ENCODE peak calls at places on chromosomes 1 and 21, in four cellular contexts. One of them, this sample, is unnamed.

GRCh38 chr1:205429742-205430464 is 8.0 kb upstream of the LEMD1 start:
- DNase-seq in activated CD4-positive, CD25-positive, alpha-beta regulatory T cell: no peak
- DNase-seq in hepatocyte: no peak
- DNase-seq in HAP-1: no peak
- DNase-seq in this sample: peak

GRCh38 chr1:161182214-161182613 is 4.9 kb upstream of the B4GALT3 start:
- DNase-seq in activated CD4-positive, CD25-positive, alpha-beta regulatory T cell: peak
- DNase-seq in hepatocyte: no peak
- DNase-seq in HAP-1: no peak
- DNase-seq in this sample: no peak

GRCh38 chr21:45780647-45781046 is 137.1 kb downstream of the PCBP3 start:
- DNase-seq in activated CD4-positive, CD25-positive, alpha-beta regulatory T cell: no peak
- DNase-seq in hepatocyte: no peak
- DNase-seq in HAP-1: no peak
- DNase-seq in this sample: peak

GRCh38 chr1:6037338-6037762 is 8.3 kb upstream of the KCNAB2 start:
- DNase-seq in activated CD4-positive, CD25-positive, alpha-beta regulatory T cell: no peak
- DNase-seq in hepatocyte: no peak
- DNase-seq in HAP-1: no peak
- DNase-seq in this sample: no peak

GRCh38 chr1:243233908-243234307 is 21.2 kb downstream of the CEP170 start:
- DNase-seq in activated CD4-positive, CD25-positive, alpha-beta regulatory T cell: no peak
- DNase-seq in hepatocyte: no peak
- DNase-seq in HAP-1: no peak
- DNase-seq in this sample: peak

GRCh38 chr1:215397106-215397505 is 170.0 kb upstream of the KCTD3 start:
- DNase-seq in activated CD4-positive, CD25-positive, alpha-beta regulatory T cell: no peak
- DNase-seq in hepatocyte: no peak
- DNase-seq in HAP-1: no peak
- DNase-seq in this sample: no peak

GRCh38 chr1:53740621-53741105 is 1.7 kb upstream of the GLIS1 start:
- DNase-seq in activated CD4-positive, CD25-positive, alpha-beta regulatory T cell: no peak
- DNase-seq in hepatocyte: no peak
- DNase-seq in HAP-1: no peak
- DNase-seq in this sample: no peak

GRCh38 chr21:37006521-37007291 is at the start of gene RIPPLY3:
- DNase-seq in activated CD4-positive, CD25-positive, alpha-beta regulatory T cell: no peak
- DNase-seq in hepatocyte: peak
- DNase-seq in HAP-1: no peak
- DNase-seq in this sample: no peak

GRCh38 chr1:43545686-43546387 is 15.2 kb downstream of the PTPRF start:
- DNase-seq in activated CD4-positive, CD25-positive, alpha-beta regulatory T cell: no peak
- DNase-seq in hepatocyte: peak
- DNase-seq in HAP-1: peak
- DNase-seq in this sample: no peak

GRCh38 chr1:38274974-38275373 is 228.4 kb upstream of the POU3F1 start:
- DNase-seq in activated CD4-positive, CD25-positive, alpha-beta regulatory T cell: no peak
- DNase-seq in hepatocyte: peak
- DNase-seq in HAP-1: no peak
- DNase-seq in this sample: peak

GRCh38 chr1:222461941-222462340 is 86.0 kb downstream of the HHIPL2 start:
- DNase-seq in activated CD4-positive, CD25-positive, alpha-beta regulatory T cell: no peak
- DNase-seq in hepatocyte: no peak
- DNase-seq in HAP-1: no peak
- DNase-seq in this sample: no peak

GRCh38 chr1:23273450-23274133 is 56.3 kb upstream of the HTR1D start:
- DNase-seq in activated CD4-positive, CD25-positive, alpha-beta regulatory T cell: no peak
- DNase-seq in hepatocyte: peak
- DNase-seq in HAP-1: peak
- DNase-seq in this sample: no peak

GRCh38 chr1:26922201-26922729 is 722 bp downstream of the NUDC start:
- DNase-seq in activated CD4-positive, CD25-positive, alpha-beta regulatory T cell: no peak
- DNase-seq in hepatocyte: no peak
- DNase-seq in HAP-1: no peak
- DNase-seq in this sample: no peak

GRCh38 chr1:201224671-201225400 is 34.2 kb downstream of the IGFN1 start:
- DNase-seq in activated CD4-positive, CD25-positive, alpha-beta regulatory T cell: no peak
- DNase-seq in hepatocyte: no peak
- DNase-seq in HAP-1: no peak
- DNase-seq in this sample: no peak

GRCh38 chr1:228935855-228936727 is 200.8 kb downstream of the RHOU start:
- DNase-seq in activated CD4-positive, CD25-positive, alpha-beta regulatory T cell: no peak
- DNase-seq in hepatocyte: peak
- DNase-seq in HAP-1: no peak
- DNase-seq in this sample: no peak

GRCh38 chr1:172727956-172728603 is 69.2 kb downstream of the FASLG start:
- DNase-seq in activated CD4-positive, CD25-positive, alpha-beta regulatory T cell: no peak
- DNase-seq in hepatocyte: no peak
- DNase-seq in HAP-1: peak
- DNase-seq in this sample: peak

GRCh38 chr1:181583598-181583997 is 100.3 kb downstream of the CACNA1E start:
- DNase-seq in activated CD4-positive, CD25-positive, alpha-beta regulatory T cell: no peak
- DNase-seq in hepatocyte: peak
- DNase-seq in HAP-1: no peak
- DNase-seq in this sample: peak

GRCh38 chr1:241186716-241187115 is 170.3 kb downstream of the RGS7 start:
- DNase-seq in activated CD4-positive, CD25-positive, alpha-beta regulatory T cell: no peak
- DNase-seq in hepatocyte: no peak
- DNase-seq in HAP-1: no peak
- DNase-seq in this sample: no peak

GRCh38 chr1:86409416-86410021 is 13.4 kb upstream of the ODF2L start:
- DNase-seq in activated CD4-positive, CD25-positive, alpha-beta regulatory T cell: no peak
- DNase-seq in hepatocyte: peak
- DNase-seq in HAP-1: no peak
- DNase-seq in this sample: no peak

GRCh38 chr1:4847731-4848130 is 193.3 kb downstream of the AJAP1 start:
- DNase-seq in activated CD4-positive, CD25-positive, alpha-beta regulatory T cell: no peak
- DNase-seq in hepatocyte: no peak
- DNase-seq in HAP-1: no peak
- DNase-seq in this sample: no peak

GRCh38 chr1:2448098-2448445 is 28.0 kb upstream of the PLCH2 start:
- DNase-seq in activated CD4-positive, CD25-positive, alpha-beta regulatory T cell: no peak
- DNase-seq in hepatocyte: no peak
- DNase-seq in HAP-1: no peak
- DNase-seq in this sample: no peak

GRCh38 chr1:114691061-114691460 is 4.3 kb downstream of the AMPD1 start:
- DNase-seq in activated CD4-positive, CD25-positive, alpha-beta regulatory T cell: no peak
- DNase-seq in hepatocyte: no peak
- DNase-seq in HAP-1: no peak
- DNase-seq in this sample: no peak

GRCh38 chr1:33176362-33176850 is 5.4 kb downstream of the TRIM62 start:
- DNase-seq in activated CD4-positive, CD25-positive, alpha-beta regulatory T cell: no peak
- DNase-seq in hepatocyte: no peak
- DNase-seq in HAP-1: no peak
- DNase-seq in this sample: peak

GRCh38 chr1:17869826-17870225 is 114.7 kb downstream of the ACTL8 start:
- DNase-seq in activated CD4-positive, CD25-positive, alpha-beta regulatory T cell: no peak
- DNase-seq in hepatocyte: no peak
- DNase-seq in HAP-1: no peak
- DNase-seq in this sample: no peak

GRCh38 chr1:35935436-35935835 is 4.5 kb downstream of the AGO3 start:
- DNase-seq in activated CD4-positive, CD25-positive, alpha-beta regulatory T cell: no peak
- DNase-seq in hepatocyte: peak
- DNase-seq in HAP-1: peak
- DNase-seq in this sample: no peak

GRCh38 chr21:42079939-42080787 is 9.0 kb downstream of the UMODL1 start:
- DNase-seq in activated CD4-positive, CD25-positive, alpha-beta regulatory T cell: no peak
- DNase-seq in hepatocyte: no peak
- DNase-seq in HAP-1: no peak
- DNase-seq in this sample: no peak

GRCh38 chr1:21541835-21542234 is 32.6 kb downstream of the ALPL start:
- DNase-seq in activated CD4-positive, CD25-positive, alpha-beta regulatory T cell: no peak
- DNase-seq in hepatocyte: no peak
- DNase-seq in HAP-1: no peak
- DNase-seq in this sample: peak

GRCh38 chr1:115454835-115455511 is 116.9 kb upstream of the NGF start:
- DNase-seq in activated CD4-positive, CD25-positive, alpha-beta regulatory T cell: no peak
- DNase-seq in hepatocyte: peak
- DNase-seq in HAP-1: no peak
- DNase-seq in this sample: no peak

GRCh38 chr1:226697151-226697575 is 41.9 kb downstream of the ITPKB start:
- DNase-seq in activated CD4-positive, CD25-positive, alpha-beta regulatory T cell: no peak
- DNase-seq in hepatocyte: peak
- DNase-seq in HAP-1: no peak
- DNase-seq in this sample: no peak

GRCh38 chr1:172647110-172647564 is 11.8 kb upstream of the FASLG start:
- DNase-seq in activated CD4-positive, CD25-positive, alpha-beta regulatory T cell: no peak
- DNase-seq in hepatocyte: no peak
- DNase-seq in HAP-1: no peak
- DNase-seq in this sample: no peak

GRCh38 chr1:66326867-66327266 is 207.1 kb upstream of the SGIP1 start:
- DNase-seq in activated CD4-positive, CD25-positive, alpha-beta regulatory T cell: no peak
- DNase-seq in hepatocyte: no peak
- DNase-seq in HAP-1: no peak
- DNase-seq in this sample: no peak

GRCh38 chr1:1875932-1876331 is 15.0 kb downstream of the GNB1 start:
- DNase-seq in activated CD4-positive, CD25-positive, alpha-beta regulatory T cell: no peak
- DNase-seq in hepatocyte: no peak
- DNase-seq in HAP-1: no peak
- DNase-seq in this sample: no peak

GRCh38 chr1:7407547-7407895 is 363.6 kb upstream of the VAMP3 start:
- DNase-seq in activated CD4-positive, CD25-positive, alpha-beta regulatory T cell: no peak
- DNase-seq in hepatocyte: no peak
- DNase-seq in HAP-1: no peak
- DNase-seq in this sample: no peak

GRCh38 chr1:222616535-222616934 is 1.4 kb upstream of the MIA3 start:
- DNase-seq in activated CD4-positive, CD25-positive, alpha-beta regulatory T cell: no peak
- DNase-seq in hepatocyte: peak
- DNase-seq in HAP-1: no peak
- DNase-seq in this sample: peak

GRCh38 chr21:35394634-35395369 is 345.7 kb upstream of the RUNX1 start:
- DNase-seq in activated CD4-positive, CD25-positive, alpha-beta regulatory T cell: no peak
- DNase-seq in hepatocyte: no peak
- DNase-seq in HAP-1: no peak
- DNase-seq in this sample: no peak

GRCh38 chr1:192557841-192558595 is 17.6 kb upstream of the RGS1 start:
- DNase-seq in activated CD4-positive, CD25-positive, alpha-beta regulatory T cell: no peak
- DNase-seq in hepatocyte: no peak
- DNase-seq in HAP-1: no peak
- DNase-seq in this sample: no peak

GRCh38 chr1:89311757-89312156 is 39.1 kb upstream of the GBP5 start:
- DNase-seq in activated CD4-positive, CD25-positive, alpha-beta regulatory T cell: no peak
- DNase-seq in hepatocyte: no peak
- DNase-seq in HAP-1: no peak
- DNase-seq in this sample: no peak

GRCh38 chr1:114134518-114134917 is 19.2 kb downstream of the SYT6 start:
- DNase-seq in activated CD4-positive, CD25-positive, alpha-beta regulatory T cell: no peak
- DNase-seq in hepatocyte: peak
- DNase-seq in HAP-1: no peak
- DNase-seq in this sample: no peak